ENCODE peak calls at places on chromosomes 16 and 17, in five cellular contexts. Q, C, N, A and K are unnamed samples.

GRCh38 chr17:5413682-5414081 is 5.8 kb downstream of the NUP88 start:
- DNase-seq in Q (no peak), C (peak), N (no peak), A (no peak), K (no peak)

GRCh38 chr17:17072546-17072945 is 30.3 kb downstream of the MPRIP start:
- DNase-seq in Q (no peak), C (no peak), N (no peak), A (no peak), K (no peak)

GRCh38 chr17:8799851-8800212 is 667 bp upstream of the MFSD6L start:
- DNase-seq in Q (no peak), C (no peak), N (no peak), A (no peak), K (no peak)

GRCh38 chr17:41967141-41967920 is 736 bp downstream of the CNP start:
- DNase-seq in Q (peak), C (no peak), N (no peak), A (peak), K (peak)

GRCh38 chr17:55710410-55710809 is 12.3 kb downstream of the TMEM100 start:
- DNase-seq in Q (no peak), C (no peak), N (no peak), A (no peak), K (peak)

GRCh38 chr17:2804912-2805311 is 8.7 kb downstream of the RAP1GAP2 start:
- DNase-seq in Q (no peak), C (no peak), N (no peak), A (no peak), K (no peak)

GRCh38 chr16:3101018-3101840 is 2.1 kb upstream of the ZSCAN10 start:
- DNase-seq in Q (no peak), C (no peak), N (no peak), A (peak), K (peak)

GRCh38 chr17:81230043-81230820 is 7.5 kb upstream of the CEP131 start:
- DNase-seq in Q (no peak), C (no peak), N (no peak), A (no peak), K (no peak)

GRCh38 chr17:10738516-10739258 is 8.9 kb upstream of the TMEM220 start:
- DNase-seq in Q (no peak), C (no peak), N (no peak), A (no peak), K (no peak)

GRCh38 chr17:31674305-31674704 is 184.7 kb downstream of the COPRS start:
- DNase-seq in Q (no peak), C (no peak), N (no peak), A (no peak), K (no peak)

GRCh38 chr17:41547921-41548843 is 20.1 kb upstream of the KRT19 start:
- DNase-seq in Q (peak), C (peak), N (peak), A (no peak), K (no peak)

GRCh38 chr17:47901423-47901822 is 5.4 kb downstream of the SP2 start:
- DNase-seq in Q (no peak), C (no peak), N (no peak), A (no peak), K (no peak)